ENCODE peak calls at places on chromosomes 16 and 17, in seven cellular contexts. One of them, this sample, is unnamed.

GRCh38 chr17:8163978-8164814 is 1.4 kb upstream of the VAMP2 start:
- DNase-seq in GM13976: no peak
- DNase-seq in ureter: peak
- DNase-seq in fibroblast of the conjunctiva: no peak
- DNase-seq in hepatocyte: peak
- DNase-seq in EL: peak
- DNase-seq in colonic mucosa: peak
- DNase-seq in this sample: no peak

GRCh38 chr16:2587891-2588565 is 50.2 kb downstream of the PDPK1 start:
- DNase-seq in GM13976: no peak
- DNase-seq in ureter: no peak
- DNase-seq in fibroblast of the conjunctiva: no peak
- DNase-seq in hepatocyte: no peak
- DNase-seq in EL: no peak
- DNase-seq in colonic mucosa: no peak
- DNase-seq in this sample: no peak

GRCh38 chr16:67430504-67431076 is 331 bp upstream of the HSD11B2 start:
- DNase-seq in GM13976: no peak
- DNase-seq in ureter: no peak
- DNase-seq in fibroblast of the conjunctiva: no peak
- DNase-seq in hepatocyte: peak
- DNase-seq in EL: no peak
- DNase-seq in colonic mucosa: peak
- DNase-seq in this sample: peak

GRCh38 chr17:12522743-12523181 is 142.9 kb upstream of the MYOCD start:
- DNase-seq in GM13976: no peak
- DNase-seq in ureter: no peak
- DNase-seq in fibroblast of the conjunctiva: no peak
- DNase-seq in hepatocyte: peak
- DNase-seq in EL: peak
- DNase-seq in colonic mucosa: peak
- DNase-seq in this sample: no peak

GRCh38 chr16:4395055-4395726 is 21.2 kb downstream of the CORO7 start:
- DNase-seq in GM13976: no peak
- DNase-seq in ureter: no peak
- DNase-seq in fibroblast of the conjunctiva: no peak
- DNase-seq in hepatocyte: no peak
- DNase-seq in EL: no peak
- DNase-seq in colonic mucosa: no peak
- DNase-seq in this sample: no peak

GRCh38 chr17:53792997-53793396 is 29.7 kb upstream of the KIF2B start:
- DNase-seq in GM13976: no peak
- DNase-seq in ureter: no peak
- DNase-seq in fibroblast of the conjunctiva: no peak
- DNase-seq in hepatocyte: no peak
- DNase-seq in EL: no peak
- DNase-seq in colonic mucosa: no peak
- DNase-seq in this sample: no peak

GRCh38 chr16:2610781-2611498 is 71.4 kb upstream of the KCTD5 start:
- DNase-seq in GM13976: no peak
- DNase-seq in ureter: no peak
- DNase-seq in fibroblast of the conjunctiva: no peak
- DNase-seq in hepatocyte: no peak
- DNase-seq in EL: no peak
- DNase-seq in colonic mucosa: no peak
- DNase-seq in this sample: no peak

GRCh38 chr17:49871211-49871610 is 23.3 kb upstream of the TAC4 start:
- DNase-seq in GM13976: no peak
- DNase-seq in ureter: no peak
- DNase-seq in fibroblast of the conjunctiva: no peak
- DNase-seq in hepatocyte: no peak
- DNase-seq in EL: no peak
- DNase-seq in colonic mucosa: no peak
- DNase-seq in this sample: no peak

GRCh38 chr17:81381632-81382577 is 13.4 kb upstream of the BAHCC1 start:
- DNase-seq in GM13976: no peak
- DNase-seq in ureter: no peak
- DNase-seq in fibroblast of the conjunctiva: no peak
- DNase-seq in hepatocyte: no peak
- DNase-seq in EL: no peak
- DNase-seq in colonic mucosa: no peak
- DNase-seq in this sample: no peak

GRCh38 chr16:55045329-55046145 is 114.9 kb downstream of the IRX5 start:
- DNase-seq in GM13976: no peak
- DNase-seq in ureter: no peak
- DNase-seq in fibroblast of the conjunctiva: no peak
- DNase-seq in hepatocyte: no peak
- DNase-seq in EL: no peak
- DNase-seq in colonic mucosa: no peak
- DNase-seq in this sample: no peak

GRCh38 chr17:19720631-19721426 is 4.4 kb upstream of the SLC47A2 start:
- DNase-seq in GM13976: no peak
- DNase-seq in ureter: no peak
- DNase-seq in fibroblast of the conjunctiva: no peak
- DNase-seq in hepatocyte: peak
- DNase-seq in EL: peak
- DNase-seq in colonic mucosa: peak
- DNase-seq in this sample: peak

GRCh38 chr16:89613101-89613953 is at the start of gene DPEP1:
- DNase-seq in GM13976: no peak
- DNase-seq in ureter: no peak
- DNase-seq in fibroblast of the conjunctiva: no peak
- DNase-seq in hepatocyte: no peak
- DNase-seq in EL: no peak
- DNase-seq in colonic mucosa: no peak
- DNase-seq in this sample: no peak

GRCh38 chr17:58339775-58340622 is 11.4 kb upstream of the TSPOAP1 start:
- DNase-seq in GM13976: no peak
- DNase-seq in ureter: no peak
- DNase-seq in fibroblast of the conjunctiva: no peak
- DNase-seq in hepatocyte: no peak
- DNase-seq in EL: no peak
- DNase-seq in colonic mucosa: no peak
- DNase-seq in this sample: no peak

GRCh38 chr17:40086150-40087044 is 14.0 kb downstream of the NR1D1 start:
- DNase-seq in GM13976: peak
- DNase-seq in ureter: peak
- DNase-seq in fibroblast of the conjunctiva: no peak
- DNase-seq in hepatocyte: peak
- DNase-seq in EL: peak
- DNase-seq in colonic mucosa: no peak
- DNase-seq in this sample: peak

GRCh38 chr17:41498276-41498675 is 7.1 kb downstream of the KRT13 start:
- DNase-seq in GM13976: no peak
- DNase-seq in ureter: no peak
- DNase-seq in fibroblast of the conjunctiva: no peak
- DNase-seq in hepatocyte: no peak
- DNase-seq in EL: no peak
- DNase-seq in colonic mucosa: no peak
- DNase-seq in this sample: no peak

GRCh38 chr16:80120899-80121521 is 419.8 kb upstream of the DYNLRB2 start:
- DNase-seq in GM13976: no peak
- DNase-seq in ureter: peak
- DNase-seq in fibroblast of the conjunctiva: no peak
- DNase-seq in hepatocyte: no peak
- DNase-seq in EL: no peak
- DNase-seq in colonic mucosa: no peak
- DNase-seq in this sample: no peak

GRCh38 chr17:45722161-45722560 is 62.0 kb upstream of the CRHR1 start:
- DNase-seq in GM13976: peak
- DNase-seq in ureter: no peak
- DNase-seq in fibroblast of the conjunctiva: no peak
- DNase-seq in hepatocyte: peak
- DNase-seq in EL: peak
- DNase-seq in colonic mucosa: no peak
- DNase-seq in this sample: peak

GRCh38 chr16:89143201-89143741 is 28.3 kb upstream of the CDH15 start:
- DNase-seq in GM13976: no peak
- DNase-seq in ureter: no peak
- DNase-seq in fibroblast of the conjunctiva: no peak
- DNase-seq in hepatocyte: no peak
- DNase-seq in EL: no peak
- DNase-seq in colonic mucosa: no peak
- DNase-seq in this sample: no peak

GRCh38 chr17:42751628-42752027 is 6.8 kb upstream of the EZH1 start:
- DNase-seq in GM13976: no peak
- DNase-seq in ureter: no peak
- DNase-seq in fibroblast of the conjunctiva: no peak
- DNase-seq in hepatocyte: no peak
- DNase-seq in EL: no peak
- DNase-seq in colonic mucosa: no peak
- DNase-seq in this sample: no peak

GRCh38 chr17:82003411-82004381 is 19.0 kb downstream of the CENPX start:
- DNase-seq in GM13976: no peak
- DNase-seq in ureter: peak
- DNase-seq in fibroblast of the conjunctiva: peak
- DNase-seq in hepatocyte: peak
- DNase-seq in EL: peak
- DNase-seq in colonic mucosa: no peak
- DNase-seq in this sample: no peak

GRCh38 chr17:34579017-34579946 is at the start of gene TMEM132E:
- DNase-seq in GM13976: peak
- DNase-seq in ureter: peak
- DNase-seq in fibroblast of the conjunctiva: no peak
- DNase-seq in hepatocyte: peak
- DNase-seq in EL: no peak
- DNase-seq in colonic mucosa: peak
- DNase-seq in this sample: no peak

GRCh38 chr17:74089869-74090464 is 113.5 kb upstream of the RPL38 start:
- DNase-seq in GM13976: peak
- DNase-seq in ureter: peak
- DNase-seq in fibroblast of the conjunctiva: peak
- DNase-seq in hepatocyte: peak
- DNase-seq in EL: peak
- DNase-seq in colonic mucosa: peak
- DNase-seq in this sample: peak

GRCh38 chr16:23060458-23061320 is 88.6 kb downstream of the USP31 start:
- DNase-seq in GM13976: peak
- DNase-seq in ureter: peak
- DNase-seq in fibroblast of the conjunctiva: peak
- DNase-seq in hepatocyte: peak
- DNase-seq in EL: peak
- DNase-seq in colonic mucosa: peak
- DNase-seq in this sample: peak

GRCh38 chr17:39400547-39401411 is 647 bp downstream of the FBXL20 start:
- DNase-seq in GM13976: no peak
- DNase-seq in ureter: peak
- DNase-seq in fibroblast of the conjunctiva: no peak
- DNase-seq in hepatocyte: peak
- DNase-seq in EL: peak
- DNase-seq in colonic mucosa: peak
- DNase-seq in this sample: peak

GRCh38 chr16:48558269-48558915 is 51.6 kb downstream of the N4BP1 start:
- DNase-seq in GM13976: no peak
- DNase-seq in ureter: no peak
- DNase-seq in fibroblast of the conjunctiva: no peak
- DNase-seq in hepatocyte: no peak
- DNase-seq in EL: peak
- DNase-seq in colonic mucosa: no peak
- DNase-seq in this sample: no peak

GRCh38 chr16:4763791-4764190 is 3.2 kb downstream of the ZNF500 start:
- DNase-seq in GM13976: no peak
- DNase-seq in ureter: no peak
- DNase-seq in fibroblast of the conjunctiva: no peak
- DNase-seq in hepatocyte: no peak
- DNase-seq in EL: no peak
- DNase-seq in colonic mucosa: no peak
- DNase-seq in this sample: no peak

GRCh38 chr16:67542464-67542863 is 13.8 kb downstream of the RIPOR1 start:
- DNase-seq in GM13976: peak
- DNase-seq in ureter: no peak
- DNase-seq in fibroblast of the conjunctiva: peak
- DNase-seq in hepatocyte: no peak
- DNase-seq in EL: peak
- DNase-seq in colonic mucosa: peak
- DNase-seq in this sample: peak

GRCh38 chr17:39139137-39139516 is 12.3 kb downstream of the PLXDC1 start:
- DNase-seq in GM13976: no peak
- DNase-seq in ureter: no peak
- DNase-seq in fibroblast of the conjunctiva: no peak
- DNase-seq in hepatocyte: no peak
- DNase-seq in EL: peak
- DNase-seq in colonic mucosa: no peak
- DNase-seq in this sample: no peak

GRCh38 chr16:89162314-89162713 is 9.2 kb upstream of the CDH15 start:
- DNase-seq in GM13976: no peak
- DNase-seq in ureter: no peak
- DNase-seq in fibroblast of the conjunctiva: no peak
- DNase-seq in hepatocyte: no peak
- DNase-seq in EL: no peak
- DNase-seq in colonic mucosa: no peak
- DNase-seq in this sample: no peak

GRCh38 chr17:180380-181212 is 854 bp downstream of the DOC2B start:
- DNase-seq in GM13976: no peak
- DNase-seq in ureter: no peak
- DNase-seq in fibroblast of the conjunctiva: no peak
- DNase-seq in hepatocyte: peak
- DNase-seq in EL: no peak
- DNase-seq in colonic mucosa: no peak
- DNase-seq in this sample: no peak

GRCh38 chr17:48024149-48025039 is 13.2 kb downstream of the COPZ2 start:
- DNase-seq in GM13976: peak
- DNase-seq in ureter: peak
- DNase-seq in fibroblast of the conjunctiva: no peak
- DNase-seq in hepatocyte: peak
- DNase-seq in EL: peak
- DNase-seq in colonic mucosa: peak
- DNase-seq in this sample: no peak

GRCh38 chr17:72030067-72030899 is 90.5 kb upstream of the SOX9 start:
- DNase-seq in GM13976: peak
- DNase-seq in ureter: peak
- DNase-seq in fibroblast of the conjunctiva: peak
- DNase-seq in hepatocyte: peak
- DNase-seq in EL: peak
- DNase-seq in colonic mucosa: peak
- DNase-seq in this sample: no peak

GRCh38 chr16:23852794-23853562 is 17.2 kb downstream of the PRKCB start:
- DNase-seq in GM13976: no peak
- DNase-seq in ureter: no peak
- DNase-seq in fibroblast of the conjunctiva: no peak
- DNase-seq in hepatocyte: no peak
- DNase-seq in EL: no peak
- DNase-seq in colonic mucosa: no peak
- DNase-seq in this sample: no peak

This sample was measured in HuH-7.